ENCODE peak calls at places on chromosomes 11 and 22, in five cellular contexts. J, D, S, N and E are unnamed samples.

GRCh38 chr11:120739780-120740179 is 228.2 kb downstream of the GRIK4 start:
- DNase-seq in J (no peak), D (no peak), S (no peak), N (no peak), E (no peak)

GRCh38 chr11:45354976-45355705 is 69.0 kb upstream of the SYT13 start:
- DNase-seq in J (peak), D (no peak), S (no peak), N (peak), E (no peak)

GRCh38 chr22:49811014-49811791 is 16.5 kb downstream of the BRD1 start:
- DNase-seq in J (no peak), D (no peak), S (no peak), N (no peak), E (no peak)

GRCh38 chr22:22753526-22754267 is 109.3 kb downstream of the GGTLC2 start:
- DNase-seq in J (peak), D (peak), S (peak), N (peak), E (peak)

GRCh38 chr22:19893363-19893762 is 38.7 kb upstream of the GNB1L start:
- DNase-seq in J (no peak), D (no peak), S (no peak), N (no peak), E (no peak)

GRCh38 chr11:131993291-131993690 is 622.9 kb downstream of the NTM start:
- DNase-seq in J (no peak), D (no peak), S (no peak), N (no peak), E (no peak)

GRCh38 chr22:36368359-36368983 is 19.3 kb downstream of the MYH9 start:
- DNase-seq in J (no peak), D (peak), S (peak), N (peak), E (no peak)

GRCh38 chr11:3056296-3057068 is 741 bp downstream of the CARS1 start:
- DNase-seq in J (no peak), D (no peak), S (peak), N (peak), E (peak)

GRCh38 chr11:69010964-69011623 is 2.0 kb downstream of the MRGPRF start:
- DNase-seq in J (peak), D (peak), S (peak), N (peak), E (peak)

GRCh38 chr22:45787770-45788169 is 116.1 kb downstream of the ATXN10 start:
- DNase-seq in J (no peak), D (no peak), S (no peak), N (no peak), E (no peak)

GRCh38 chr22:31901388-31902137 is 42.8 kb upstream of the YWHAH start:
- DNase-seq in J (no peak), D (no peak), S (peak), N (no peak), E (no peak)

GRCh38 chr11:469684-470667 is 19.9 kb downstream of the PTDSS2 start:
- DNase-seq in J (no peak), D (peak), S (no peak), N (no peak), E (no peak)

GRCh38 chr11:76415073-76415472 is 29.7 kb upstream of the EMSY start:
- DNase-seq in J (no peak), D (no peak), S (no peak), N (no peak), E (no peak)

GRCh38 chr11:107591098-107591445 is at the start of gene ELMOD1:
- DNase-seq in J (no peak), D (peak), S (no peak), N (peak), E (peak)

GRCh38 chr11:45091563-45092392 is 54.7 kb upstream of the PRDM11 start:
- DNase-seq in J (no peak), D (no peak), S (no peak), N (no peak), E (peak)

GRCh38 chr11:103851166-103851651 is 185.2 kb upstream of the DDI1 start:
- DNase-seq in J (no peak), D (no peak), S (no peak), N (peak), E (no peak)

GRCh38 chr11:60764879-60765278 is 8.2 kb downstream of the MS4A15 start:
- DNase-seq in J (no peak), D (no peak), S (peak), N (no peak), E (no peak)

GRCh38 chr11:26715133-26715532 is 6.7 kb downstream of the SLC5A12 start:
- DNase-seq in J (no peak), D (no peak), S (no peak), N (peak), E (no peak)

GRCh38 chr11:61918251-61919112 is 1.1 kb upstream of the RAB3IL1 start:
- DNase-seq in J (no peak), D (no peak), S (no peak), N (no peak), E (no peak)

GRCh38 chr11:43135966-43136534 is 175.7 kb upstream of the API5 start:
- DNase-seq in J (no peak), D (no peak), S (no peak), N (no peak), E (no peak)

GRCh38 chr11:100232006-100232405 is 455.1 kb upstream of the ARHGAP42 start:
- DNase-seq in J (no peak), D (no peak), S (no peak), N (no peak), E (no peak)

GRCh38 chr11:92527467-92527866 is 302.8 kb downstream of the FAT3 start:
- DNase-seq in J (no peak), D (no peak), S (no peak), N (no peak), E (no peak)

GRCh38 chr11:106262852-106263251 is 185.4 kb downstream of the AASDHPPT start:
- DNase-seq in J (no peak), D (no peak), S (no peak), N (no peak), E (no peak)

GRCh38 chr22:41347066-41347859 is 34.5 kb upstream of the TEF start:
- DNase-seq in J (no peak), D (no peak), S (no peak), N (no peak), E (no peak)

GRCh38 chr11:35893796-35894475 is 49.9 kb upstream of the LDLRAD3 start:
- DNase-seq in J (no peak), D (peak), S (no peak), N (peak), E (no peak)

GRCh38 chr11:88404932-88405710 is 67.6 kb upstream of the CTSC start:
- DNase-seq in J (no peak), D (no peak), S (peak), N (peak), E (no peak)

GRCh38 chr11:30521297-30522071 is 64.7 kb downstream of the MPPED2 start:
- DNase-seq in J (no peak), D (no peak), S (no peak), N (no peak), E (no peak)

GRCh38 chr11:72227316-72228228 is 3.0 kb downstream of the INPPL1 start:
- DNase-seq in J (no peak), D (no peak), S (no peak), N (peak), E (no peak)

GRCh38 chr11:64687204-64687603 is 35.8 kb downstream of the NRXN2 start:
- DNase-seq in J (no peak), D (no peak), S (no peak), N (no peak), E (no peak)

GRCh38 chr22:46025225-46025972 is 48.4 kb upstream of the WNT7B start:
- DNase-seq in J (no peak), D (no peak), S (no peak), N (no peak), E (no peak)

GRCh38 chr11:72141066-72141465 is 5.5 kb downstream of the FOLR3 start:
- DNase-seq in J (no peak), D (peak), S (peak), N (peak), E (peak)

GRCh38 chr11:67420646-67421420 is 5.4 kb downstream of the CARNS1 start:
- DNase-seq in J (peak), D (peak), S (peak), N (peak), E (peak)

GRCh38 chr22:31752096-31752847 is 1.5 kb upstream of the DEPDC5 start:
- DNase-seq in J (no peak), D (no peak), S (no peak), N (no peak), E (peak)

GRCh38 chr11:72673943-72674828 is at the start of gene PDE2A:
- DNase-seq in J (no peak), D (no peak), S (peak), N (no peak), E (no peak)

GRCh38 chr11:94823127-94823732 is 55.1 kb downstream of the AMOTL1 start:
- DNase-seq in J (no peak), D (no peak), S (no peak), N (peak), E (no peak)

GRCh38 chr22:45010532-45010900 is 711 bp upstream of the PHF21B start:
- DNase-seq in J (no peak), D (no peak), S (no peak), N (no peak), E (no peak)